ENCODE peak calls at places on chromosomes 3 and 15, in eight cellular contexts. Y, G, N, B, R, U, Z and Q are unnamed samples.
A peak's percentile ranks its signal among the peaks of the same experiment; 100 is the strongest.

GRCh38 chr15:70956596-70956995 is 64.0 kb downstream of the LRRC49 start:
- DNase-seq in Y (no peak), G (no peak), N (no peak), B (peak; percentile 5), R (no peak), U (no peak), Z (no peak), Q (no peak)

GRCh38 chr3:136070953-136071949 is 105.7 kb downstream of the PPP2R3A start:
- DNase-seq in Y (peak; percentile 27), G (peak; percentile 41), N (peak; percentile 18), B (peak; percentile 81), R (peak; percentile 28), U (no peak), Z (peak; percentile 9), Q (no peak)

GRCh38 chr15:77974098-77974414 is 103.5 kb downstream of the TBC1D2B start:
- DNase-seq in Y (peak; percentile 56), G (peak; percentile 85), N (peak; percentile 31), B (peak; percentile 71), R (no peak), U (no peak), Z (no peak), Q (no peak)

GRCh38 chr3:44996556-44996969 is 20.5 kb downstream of the EXOSC7 start:
- DNase-seq in Y (no peak), G (no peak), N (no peak), B (no peak), R (no peak), U (no peak), Z (no peak), Q (no peak)

GRCh38 chr15:81335631-81336030 is 11.7 kb upstream of the STARD5 start:
- DNase-seq in Y (no peak), G (no peak), N (no peak), B (no peak), R (no peak), U (no peak), Z (no peak), Q (no peak)

GRCh38 chr15:89513284-89513683 is 16.9 kb upstream of the RHCG start:
- DNase-seq in Y (no peak), G (no peak), N (no peak), B (no peak), R (no peak), U (no peak), Z (peak; percentile 91), Q (no peak)

GRCh38 chr3:44468572-44469520 is 8.6 kb downstream of the ZNF445 start:
- DNase-seq in Y (peak; percentile 57), G (no peak), N (peak; percentile 63), B (peak; percentile 39), R (no peak), U (peak; percentile 82), Z (peak; percentile 85), Q (no peak)

GRCh38 chr3:3792391-3792790 is 6.8 kb upstream of the LRRN1 start:
- DNase-seq in Y (no peak), G (no peak), N (no peak), B (no peak), R (no peak), U (no peak), Z (no peak), Q (no peak)

GRCh38 chr3:137347817-137348368 is 390.1 kb downstream of the IL20RB start:
- DNase-seq in Y (no peak), G (no peak), N (no peak), B (no peak), R (no peak), U (no peak), Z (no peak), Q (no peak)

GRCh38 chr3:143514874-143515273 is 333.4 kb downstream of the SLC9A9 start:
- DNase-seq in Y (no peak), G (no peak), N (no peak), B (no peak), R (no peak), U (no peak), Z (no peak), Q (no peak)

GRCh38 chr15:64894395-64895056 is 17.2 kb upstream of the ANKDD1A start:
- DNase-seq in Y (no peak), G (no peak), N (no peak), B (no peak), R (peak; percentile 86), U (no peak), Z (no peak), Q (no peak)

GRCh38 chr3:98945006-98945626 is 43.6 kb upstream of the DCBLD2 start:
- DNase-seq in Y (peak; percentile 33), G (no peak), N (no peak), B (peak; percentile 65), R (no peak), U (no peak), Z (no peak), Q (no peak)

GRCh38 chr15:62059108-62059817 is 984 bp downstream of the VPS13C start:
- DNase-seq in Y (no peak), G (no peak), N (no peak), B (peak; percentile 27), R (peak; percentile 23), U (no peak), Z (peak; percentile 17), Q (no peak)

GRCh38 chr15:41565702-41566101 is 6.7 kb downstream of the TYRO3 start:
- DNase-seq in Y (no peak), G (no peak), N (no peak), B (no peak), R (no peak), U (no peak), Z (no peak), Q (no peak)

GRCh38 chr15:41566121-41566885 is 7.3 kb downstream of the TYRO3 start:
- DNase-seq in Y (no peak), G (no peak), N (no peak), B (peak; percentile 32), R (no peak), U (peak; percentile 39), Z (no peak), Q (no peak)

GRCh38 chr15:41562784-41563198 is 3.8 kb downstream of the TYRO3 start:
- DNase-seq in Y (peak; percentile 37), G (no peak), N (no peak), B (peak; percentile 75), R (no peak), U (peak; percentile 88), Z (no peak), Q (no peak)

GRCh38 chr15:41564960-41565502 is 6.0 kb downstream of the TYRO3 start:
- DNase-seq in Y (no peak), G (no peak), N (no peak), B (no peak), R (no peak), U (peak; percentile 54), Z (no peak), Q (no peak)

GRCh38 chr15:41564286-41564959 is 5.4 kb downstream of the TYRO3 start:
- DNase-seq in Y (no peak), G (no peak), N (no peak), B (peak; percentile 72), R (peak; percentile 19), U (peak; percentile 78), Z (no peak), Q (no peak)
- TF ChIP-seq CTCF in Y (no peak), G (no peak), N (peak; percentile 10), B (no peak), R (no peak), U (no peak), Z (no peak), Q (no peak)

DNA sequence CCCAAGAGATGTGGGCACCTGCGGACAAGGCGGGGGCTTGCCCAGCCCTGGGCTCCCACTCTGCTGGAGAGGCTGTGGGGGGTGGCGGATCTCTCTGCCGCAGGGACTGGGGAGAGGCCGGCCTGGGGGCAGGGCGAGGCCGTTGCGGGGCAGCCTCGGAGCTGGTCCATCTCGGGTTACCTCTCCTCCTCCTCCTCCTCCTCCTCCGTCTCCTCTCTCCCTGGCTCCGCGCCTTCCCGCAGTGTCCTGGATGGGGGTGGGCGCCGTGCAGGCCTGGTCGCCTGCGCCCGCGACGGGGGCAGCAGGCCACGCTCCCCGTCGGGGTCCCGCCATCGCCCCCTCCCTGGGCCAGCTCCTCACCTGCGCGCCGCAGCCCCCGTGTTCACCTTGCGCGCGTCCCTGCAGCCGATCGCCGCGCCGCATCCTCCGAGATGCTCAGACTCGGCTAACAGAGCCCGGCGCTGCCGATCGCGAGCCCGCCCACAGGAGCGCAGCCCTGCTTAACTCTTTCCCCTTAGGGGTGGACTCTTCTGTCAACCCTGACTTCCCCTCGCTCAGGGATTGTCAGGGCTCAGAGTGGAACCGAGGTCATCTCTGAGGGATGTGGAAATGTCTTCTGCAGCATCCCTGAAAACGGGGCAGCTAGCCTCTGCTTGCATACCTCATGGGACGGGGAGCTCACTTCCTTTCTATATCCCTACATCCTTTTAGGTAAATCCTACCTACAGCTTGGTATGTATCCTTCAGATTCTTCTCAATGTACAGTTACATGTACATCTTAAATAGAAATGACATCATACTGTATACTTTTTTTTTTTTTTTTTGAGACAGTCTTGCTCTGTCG is at the start of gene PRRT3:
- DNase-seq in Y (peak; percentile 30), G (no peak), N (peak; percentile 29), B (peak; percentile 52), R (peak; percentile 75), U (peak; percentile 76), Z (peak; percentile 40), Q (no peak)
- H3K4me3 ChIP-seq in Y (peak within 1 kb of the TSS; percentile 72), G (peak within 1 kb of the TSS; percentile 33), N (peak within 1 kb of the TSS; percentile 60), B (peak within 1 kb of the TSS; percentile 56), R (peak within 1 kb of the TSS; percentile 81), U (peak within 1 kb of the TSS; percentile 49), Z (peak within 1 kb of the TSS; percentile 16), Q (peak within 1 kb of the TSS; percentile 67)

DNA sequence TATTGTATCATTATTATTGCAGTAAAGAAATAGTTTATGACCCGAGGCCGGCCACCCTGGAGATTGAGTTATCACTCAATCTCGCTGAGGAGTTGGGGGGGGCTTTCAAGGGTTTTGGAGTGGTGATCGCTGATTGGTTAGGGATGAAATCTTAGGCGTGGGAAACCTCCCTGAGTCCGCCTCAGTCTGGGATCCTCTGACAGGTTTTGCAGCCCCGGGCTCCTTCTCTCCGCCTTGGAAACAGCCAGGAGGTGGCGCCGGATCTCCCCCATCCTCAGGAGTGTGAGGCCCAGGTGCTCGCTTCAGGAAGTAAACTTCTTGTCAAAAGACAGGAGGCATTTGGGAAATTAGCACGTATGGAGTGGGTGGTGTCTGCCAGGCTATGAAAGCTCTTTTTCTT is 41.1 kb upstream of the SEC61A1 start:
- DNase-seq in Y (peak; percentile 10), G (no peak), N (peak; percentile 22), B (peak; percentile 38), R (peak; percentile 13), U (peak; percentile 55), Z (peak; percentile 46), Q (no peak)
- TF ChIP-seq CTCF in Y (peak; percentile 29), G (no peak), N (peak; percentile 77), B (peak; percentile 47), R (peak; percentile 72), U (peak; percentile 56), Z (peak; percentile 29), Q (peak; percentile 48)

GRCh38 chr3:57230006-57230405 is 2.5 kb downstream of the APPL1 start:
- DNase-seq in Y (no peak), G (no peak), N (no peak), B (no peak), R (no peak), U (no peak), Z (peak; percentile 27), Q (no peak)

GRCh38 chr3:57227204-57227929 is at the start of gene APPL1:
- DNase-seq in Y (peak; percentile 85), G (peak; percentile 95), N (peak; percentile 83), B (peak; percentile 94), R (peak; percentile 95), U (peak; percentile 97), Z (peak; percentile 87), Q (no peak)

GRCh38 chr3:57226156-57226555 is 1.4 kb upstream of the APPL1 start:
- DNase-seq in Y (no peak), G (no peak), N (no peak), B (no peak), R (no peak), U (no peak), Z (no peak), Q (no peak)

GRCh38 chr3:57227930-57228733 is 603 bp downstream of the APPL1 start:
- DNase-seq in Y (peak; percentile 41), G (peak; percentile 66), N (peak; percentile 46), B (peak; percentile 64), R (peak; percentile 80), U (peak; percentile 16), Z (peak; percentile 49), Q (no peak)

GRCh38 chr3:57228734-57229505 is 1.4 kb downstream of the APPL1 start:
- DNase-seq in Y (peak; percentile 82), G (no peak), N (peak; percentile 29), B (peak; percentile 66), R (no peak), U (peak; percentile 33), Z (peak; percentile 83), Q (peak; percentile 56)
- H3K4me3 ChIP-seq in Y (peak overlapping the region; percentile 86), G (peak overlapping the region; percentile 78), N (peak overlapping the region; percentile 86), B (peak overlapping the region; percentile 73), R (peak overlapping the region; percentile 90), U (peak overlapping the region; percentile 61), Z (peak overlapping the region; percentile 86), Q (peak overlapping the region; percentile 93)